ENCODE peak calls at places on chromosomes 11 and 22, in ten cellular contexts. C is CD8-positive, alpha-beta T cell; Q is astrocyte; H is AG20443; P is activated CD4-positive, CD25-positive, alpha-beta regulatory T cell; E is EH; Y is C1 segment of cervical spinal cord; V is colonic mucosa; J is stimulated activated CD4-positive, alpha-beta T cell treated with anti-CD3 and anti-CD28 coated beads, Interleukin-1b, Interleukin-23, amount 100 ng/mL, for 24 hours; A is posterior vena cava. M is an unnamed sample.

GRCh38 chr11:112016088-112016764 is 9.0 kb upstream of the DLAT start:
- DNase-seq in C (no peak), Q (peak), H (peak), P (no peak), E (no peak), Y (no peak), V (no peak), J (no peak), A (no peak), M (no peak)

GRCh38 chr11:12086271-12087074 is 23.9 kb upstream of the MICAL2 start:
- DNase-seq in C (no peak), Q (peak), H (peak), P (no peak), E (peak), Y (peak), V (peak), J (no peak), A (peak), M (peak)

GRCh38 chr22:38320605-38321402 is 3.6 kb upstream of the CSNK1E start:
- DNase-seq in C (no peak), Q (no peak), H (no peak), P (no peak), E (no peak), Y (no peak), V (no peak), J (no peak), A (no peak), M (no peak)

GRCh38 chr11:69499946-69500284 is 18.5 kb downstream of the LINC01488 start:
- DNase-seq in C (no peak), Q (no peak), H (no peak), P (no peak), E (no peak), Y (no peak), V (no peak), J (no peak), A (no peak), M (peak)

GRCh38 chr11:76236092-76237026 is 30.1 kb upstream of the WNT11 start:
- DNase-seq in C (peak), Q (peak), H (peak), P (no peak), E (peak), Y (no peak), V (no peak), J (peak), A (peak), M (peak)

GRCh38 chr11:19092850-19093249 is 24.1 kb upstream of the ZDHHC13 start:
- DNase-seq in C (no peak), Q (no peak), H (no peak), P (no peak), E (no peak), Y (no peak), V (no peak), J (no peak), A (no peak), M (no peak)

GRCh38 chr11:63940786-63941185 is 2.0 kb downstream of the NAA40 start:
- DNase-seq in C (no peak), Q (no peak), H (no peak), P (no peak), E (no peak), Y (no peak), V (no peak), J (no peak), A (no peak), M (no peak)

GRCh38 chr11:31763296-31763695 is 47.8 kb downstream of the PAX6 start:
- DNase-seq in C (no peak), Q (no peak), H (no peak), P (no peak), E (no peak), Y (no peak), V (no peak), J (no peak), A (no peak), M (no peak)

GRCh38 chr11:68598816-68599653 is 85.3 kb upstream of the GAL start:
- DNase-seq in C (no peak), Q (peak), H (peak), P (no peak), E (peak), Y (no peak), V (no peak), J (no peak), A (no peak), M (no peak)

GRCh38 chr11:72223615-72224586 is 666 bp upstream of the INPPL1 start:
- DNase-seq in C (peak), Q (peak), H (peak), P (no peak), E (peak), Y (peak), V (peak), J (no peak), A (peak), M (peak)

GRCh38 chr11:75667268-75667830 is 1.5 kb downstream of the MAP6 start:
- DNase-seq in C (no peak), Q (no peak), H (peak), P (no peak), E (peak), Y (no peak), V (no peak), J (no peak), A (no peak), M (no peak)

GRCh38 chr11:15764948-15765347 is 591.4 kb downstream of the SOX6 start:
- DNase-seq in C (no peak), Q (no peak), H (no peak), P (no peak), E (no peak), Y (no peak), V (peak), J (no peak), A (no peak), M (no peak)

GRCh38 chr11:75031771-75032549 is 43.2 kb downstream of the NEU3 start:
- DNase-seq in C (peak), Q (peak), H (peak), P (peak), E (peak), Y (no peak), V (peak), J (peak), A (peak), M (peak)

GRCh38 chr11:85464283-85464682 is 162.9 kb downstream of the DLG2 start:
- DNase-seq in C (no peak), Q (no peak), H (no peak), P (no peak), E (no peak), Y (no peak), V (no peak), J (no peak), A (no peak), M (no peak)

GRCh38 chr11:112583246-112583893 is 322.7 kb upstream of the PLET1 start:
- DNase-seq in C (no peak), Q (no peak), H (no peak), P (no peak), E (no peak), Y (no peak), V (no peak), J (no peak), A (no peak), M (no peak)

GRCh38 chr11:121889931-121890330 is 226.1 kb downstream of the BLID start:
- DNase-seq in C (no peak), Q (peak), H (peak), P (no peak), E (peak), Y (no peak), V (no peak), J (no peak), A (no peak), M (no peak)

GRCh38 chr11:96306933-96307747 is 35.9 kb downstream of the MAML2 start:
- DNase-seq in C (no peak), Q (peak), H (peak), P (no peak), E (peak), Y (no peak), V (peak), J (no peak), A (peak), M (peak)

GRCh38 chr22:45034156-45034555 is 24.4 kb upstream of the PHF21B start:
- DNase-seq in C (no peak), Q (no peak), H (no peak), P (no peak), E (no peak), Y (no peak), V (no peak), J (no peak), A (peak), M (no peak)

GRCh38 chr11:116042125-116042524 is 537.9 kb upstream of the CADM1 start:
- DNase-seq in C (no peak), Q (no peak), H (no peak), P (no peak), E (no peak), Y (no peak), V (no peak), J (no peak), A (no peak), M (no peak)

GRCh38 chr11:43772733-43773132 is 92.2 kb downstream of the HSD17B12 start:
- DNase-seq in C (no peak), Q (no peak), H (no peak), P (no peak), E (no peak), Y (no peak), V (no peak), J (no peak), A (peak), M (no peak)

GRCh38 chr22:50323900-50324299 is 2.9 kb downstream of the DENND6B start:
- DNase-seq in C (no peak), Q (no peak), H (no peak), P (no peak), E (no peak), Y (no peak), V (no peak), J (no peak), A (no peak), M (no peak)

GRCh38 chr22:29587938-29588699 is 7.2 kb upstream of the NIPSNAP1 start:
- DNase-seq in C (no peak), Q (peak), H (peak), P (no peak), E (peak), Y (no peak), V (no peak), J (no peak), A (peak), M (no peak)

GRCh38 chr22:18095101-18095805 is 15.4 kb upstream of the TUBA8 start:
- DNase-seq in C (no peak), Q (no peak), H (no peak), P (no peak), E (peak), Y (no peak), V (no peak), J (no peak), A (no peak), M (no peak)

GRCh38 chr22:45731041-45731797 is 59.6 kb downstream of the ATXN10 start:
- DNase-seq in C (no peak), Q (peak), H (peak), P (no peak), E (peak), Y (no peak), V (peak), J (no peak), A (no peak), M (no peak)

GRCh38 chr11:71307811-71308645 is 55.7 kb upstream of the SHANK2 start:
- DNase-seq in C (no peak), Q (no peak), H (no peak), P (no peak), E (no peak), Y (no peak), V (peak), J (no peak), A (peak), M (peak)

GRCh38 chr11:959027-959426 is 33.4 kb downstream of the AP2A2 start:
- DNase-seq in C (no peak), Q (no peak), H (no peak), P (no peak), E (no peak), Y (no peak), V (no peak), J (no peak), A (no peak), M (no peak)

GRCh38 chr11:73468590-73469161 is 92.5 kb downstream of the RELT start:
- DNase-seq in C (no peak), Q (no peak), H (no peak), P (no peak), E (no peak), Y (no peak), V (no peak), J (no peak), A (no peak), M (no peak)

GRCh38 chr11:19938051-19938856 is 222.0 kb downstream of the DBX1 start:
- DNase-seq in C (peak), Q (peak), H (peak), P (no peak), E (peak), Y (no peak), V (peak), J (no peak), A (no peak), M (no peak)

GRCh38 chr11:11582261-11582701 is 39.5 kb downstream of the GALNT18 start:
- DNase-seq in C (no peak), Q (no peak), H (no peak), P (no peak), E (no peak), Y (peak), V (no peak), J (no peak), A (no peak), M (no peak)

GRCh38 chr11:116473236-116473769 is 299.5 kb downstream of the BUD13 start:
- DNase-seq in C (no peak), Q (no peak), H (no peak), P (no peak), E (no peak), Y (no peak), V (no peak), J (no peak), A (no peak), M (no peak)

GRCh38 chr11:114253771-114254170 is 42.4 kb upstream of the NNMT start:
- DNase-seq in C (no peak), Q (no peak), H (no peak), P (no peak), E (no peak), Y (no peak), V (no peak), J (no peak), A (peak), M (no peak)

GRCh38 chr11:76770642-76771445 is 12.3 kb upstream of the TSKU start:
- DNase-seq in C (no peak), Q (peak), H (peak), P (no peak), E (peak), Y (no peak), V (peak), J (no peak), A (peak), M (peak)

GRCh38 chr11:12818333-12819015 is 144.3 kb downstream of the TEAD1 start:
- DNase-seq in C (no peak), Q (peak), H (peak), P (no peak), E (peak), Y (no peak), V (no peak), J (no peak), A (no peak), M (no peak)

GRCh38 chr11:69300124-69301032 is 6.4 kb downstream of the MYEOV start:
- DNase-seq in C (no peak), Q (no peak), H (peak), P (no peak), E (peak), Y (no peak), V (no peak), J (no peak), A (no peak), M (no peak)

GRCh38 chr11:33329705-33330329 is 72.6 kb downstream of the HIPK3 start:
- DNase-seq in C (peak), Q (peak), H (peak), P (no peak), E (peak), Y (no peak), V (peak), J (no peak), A (no peak), M (peak)